ENCODE peak calls at places on chromosomes 7 and 10, in ten cellular contexts. N, D, O, B, G, K, I, Y, S and U are unnamed samples.

GRCh38 chr10:121596668-121597503 is 1.4 kb downstream of the FGFR2 start:
- DNase-seq in N (peak), D (peak), O (no peak), B (peak), G (no peak), K (no peak), I (no peak), Y (no peak), S (no peak), U (no peak)

GRCh38 chr10:5497948-5498730 is 1.2 kb downstream of the CALML5 start:
- DNase-seq in N (peak), D (no peak), O (no peak), B (no peak), G (no peak), K (no peak), I (no peak), Y (no peak), S (no peak), U (no peak)

GRCh38 chr7:114819629-114820362 is 102.1 kb upstream of the MDFIC start:
- DNase-seq in N (no peak), D (no peak), O (peak), B (no peak), G (no peak), K (no peak), I (no peak), Y (no peak), S (peak), U (peak)

GRCh38 chr10:44733743-44734488 is 177.2 kb upstream of the TMEM72 start:
- DNase-seq in N (no peak), D (no peak), O (no peak), B (peak), G (no peak), K (no peak), I (no peak), Y (no peak), S (no peak), U (no peak)

GRCh38 chr10:24884316-24884715 is 68.1 kb downstream of the PRTFDC1 start:
- DNase-seq in N (no peak), D (no peak), O (peak), B (no peak), G (no peak), K (no peak), I (no peak), Y (no peak), S (no peak), U (no peak)

GRCh38 chr10:121860810-121861209 is 67.0 kb downstream of the ATE1 start:
- DNase-seq in N (no peak), D (no peak), O (no peak), B (peak), G (no peak), K (no peak), I (no peak), Y (no peak), S (no peak), U (no peak)

GRCh38 chr10:77965294-77965693 is 38.7 kb upstream of the DLG5 start:
- DNase-seq in N (no peak), D (no peak), O (peak), B (no peak), G (no peak), K (no peak), I (no peak), Y (no peak), S (peak), U (peak)

GRCh38 chr10:16904619-16905018 is 87.4 kb upstream of the RSU1 start:
- DNase-seq in N (no peak), D (no peak), O (peak), B (no peak), G (no peak), K (no peak), I (no peak), Y (no peak), S (no peak), U (peak)

GRCh38 chr7:130430841-130431713 is 9.7 kb downstream of the CEP41 start:
- DNase-seq in N (no peak), D (peak), O (peak), B (no peak), G (no peak), K (no peak), I (peak), Y (peak), S (no peak), U (peak)

GRCh38 chr7:47622946-47623640 is 41.2 kb upstream of the TNS3 start:
- DNase-seq in N (no peak), D (no peak), O (peak), B (no peak), G (no peak), K (no peak), I (no peak), Y (no peak), S (peak), U (peak)

GRCh38 chr10:97765201-97765600 is 6.6 kb downstream of the SFRP5 start:
- DNase-seq in N (peak), D (no peak), O (no peak), B (no peak), G (no peak), K (no peak), I (no peak), Y (peak), S (no peak), U (no peak)

GRCh38 chr7:15853832-15854470 is 167.5 kb upstream of the MEOX2 start:
- DNase-seq in N (no peak), D (no peak), O (peak), B (no peak), G (no peak), K (no peak), I (no peak), Y (no peak), S (no peak), U (no peak)